ENCODE peak calls at places on chromosomes 5 and 9, in seven cellular contexts. O, R, G, C, T, N and A are unnamed samples.

GRCh38 chr9:120715331-120715924 is 1.2 kb upstream of the MEGF9 start:
- DNase-seq in G (peak; percentile 79), C (peak; percentile 65), O (no peak), R (no peak), T (no peak), N (peak; percentile 33), A (no peak)

GRCh38 chr9:6764570-6765334 is 7.0 kb downstream of the KDM4C start:
- DNase-seq in R (no peak), N (no peak), O (no peak), C (no peak), G (no peak), T (no peak), A (no peak)

GRCh38 chr9:128554155-128554862 is 1.9 kb downstream of the SPTAN1 start:
- DNase-seq in R (peak; percentile 70), G (peak; percentile 70), C (peak; percentile 31), T (peak; percentile 10), O (peak; percentile 68), N (no peak), A (peak; percentile 89)

GRCh38 chr5:180976518-180976917 is 12.1 kb upstream of the BTNL3 start:
- DNase-seq in C (no peak), O (no peak), R (no peak), N (no peak), T (no peak), G (no peak), A (peak; percentile 61)

GRCh38 chr9:107378031-107378430 is 95.0 kb downstream of the RAD23B start:
- DNase-seq in G (no peak), O (no peak), R (no peak), T (no peak), N (no peak), C (no peak), A (no peak)

GRCh38 chr5:17290620-17290974 is 73.2 kb downstream of the BASP1 start:
- DNase-seq in C (no peak), O (no peak), R (no peak), N (no peak), T (no peak), G (no peak), A (no peak)

GRCh38 chr9:133583586-133583985 is 25.6 kb downstream of the FAM163B start:
- DNase-seq in N (no peak), C (no peak), R (no peak), G (no peak), O (no peak), T (no peak), A (no peak)

GRCh38 chr9:7938092-7938491 is 138.5 kb upstream of the DMAC1 start:
- DNase-seq in R (no peak), C (no peak), O (no peak), G (no peak), N (no peak), T (no peak), A (no peak)

GRCh38 chr5:132250547-132250946 is 6.9 kb upstream of the PDLIM4 start:
- DNase-seq in C (no peak), O (no peak), G (peak; percentile 41), R (peak; percentile 22), N (no peak), T (no peak), A (peak; percentile 4)

GRCh38 chr5:178991190-178992145 is 3.7 kb downstream of the GRM6 start:
- DNase-seq in O (no peak), C (no peak), R (peak; percentile 38), G (peak; percentile 35), N (no peak), T (no peak), A (no peak)

GRCh38 chr9:76676857-76677256 is 87.4 kb upstream of the PCA3 start:
- DNase-seq in N (no peak), O (no peak), G (no peak), C (no peak), T (no peak), R (no peak), A (no peak)

GRCh38 chr9:117494401-117495130 is 79.7 kb upstream of the ASTN2 start:
- DNase-seq in G (no peak), T (no peak), O (no peak), C (no peak), N (no peak), R (no peak), A (no peak)